ENCODE peak calls at places on chromosomes 4 and X, in six cellular contexts. One of them, this sample, is unnamed.

GRCh38 chr4:158814636-158815035 is 45.8 kb downstream of the FNIP2 start:
- DNase-seq in IMR-90: peak
- DNase-seq in H9: no peak
- DNase-seq in mesenchymal stem cell: no peak
- DNase-seq in neuronal stem cell: no peak
- DNase-seq in H1: no peak
- DNase-seq in this sample: no peak

GRCh38 chr4:40843696-40844095 is 93.9 kb downstream of the NSUN7 start:
- DNase-seq in IMR-90: no peak
- DNase-seq in H9: peak
- DNase-seq in mesenchymal stem cell: no peak
- DNase-seq in neuronal stem cell: no peak
- DNase-seq in H1: no peak
- DNase-seq in this sample: peak

GRCh38 chrX:44876076-44876475 is 3.1 kb downstream of the KDM6A start:
- DNase-seq in IMR-90: peak
- DNase-seq in H9: no peak
- DNase-seq in mesenchymal stem cell: no peak
- DNase-seq in neuronal stem cell: no peak
- DNase-seq in H1: no peak
- DNase-seq in this sample: no peak

GRCh38 chr4:107719211-107719926 is 665 bp downstream of the PAPSS1 start:
- DNase-seq in IMR-90: peak
- DNase-seq in H9: peak
- DNase-seq in mesenchymal stem cell: peak
- DNase-seq in neuronal stem cell: no peak
- DNase-seq in H1: no peak
- DNase-seq in this sample: peak

GRCh38 chr4:140223056-140223810 is 69.2 kb upstream of the MAML3 start:
- DNase-seq in IMR-90: peak
- DNase-seq in H9: no peak
- DNase-seq in mesenchymal stem cell: peak
- DNase-seq in neuronal stem cell: no peak
- DNase-seq in H1: no peak
- DNase-seq in this sample: no peak

GRCh38 chr4:151990201-151990600 is 229.4 kb upstream of the GATB start:
- DNase-seq in IMR-90: peak
- DNase-seq in H9: no peak
- DNase-seq in mesenchymal stem cell: no peak
- DNase-seq in neuronal stem cell: no peak
- DNase-seq in H1: no peak
- DNase-seq in this sample: peak

GRCh38 chrX:40106677-40107290 is 9.0 kb upstream of the BCOR start:
- DNase-seq in IMR-90: no peak
- DNase-seq in H9: peak
- DNase-seq in mesenchymal stem cell: peak
- DNase-seq in neuronal stem cell: no peak
- DNase-seq in H1: no peak
- DNase-seq in this sample: peak

GRCh38 chr4:7842384-7843279 is 97.0 kb downstream of the AFAP1 start:
- DNase-seq in IMR-90: peak
- DNase-seq in H9: no peak
- DNase-seq in mesenchymal stem cell: peak
- DNase-seq in neuronal stem cell: no peak
- DNase-seq in H1: no peak
- DNase-seq in this sample: peak

GRCh38 chrX:46561931-46562721 is 11.4 kb upstream of the CHST7 start:
- DNase-seq in IMR-90: no peak
- DNase-seq in H9: no peak
- DNase-seq in mesenchymal stem cell: no peak
- DNase-seq in neuronal stem cell: no peak
- DNase-seq in H1: no peak
- DNase-seq in this sample: no peak

GRCh38 chr4:76002176-76002575 is 5.1 kb downstream of the CXCL9 start:
- DNase-seq in IMR-90: peak
- DNase-seq in H9: no peak
- DNase-seq in mesenchymal stem cell: no peak
- DNase-seq in neuronal stem cell: no peak
- DNase-seq in H1: no peak
- DNase-seq in this sample: no peak

GRCh38 chr4:109065006-109065405 is 237.5 kb downstream of the COL25A1 start:
- DNase-seq in IMR-90: no peak
- DNase-seq in H9: no peak
- DNase-seq in mesenchymal stem cell: no peak
- DNase-seq in neuronal stem cell: no peak
- DNase-seq in H1: no peak
- DNase-seq in this sample: no peak

GRCh38 chr4:100742045-100742444 is 224.2 kb upstream of the EMCN start:
- DNase-seq in IMR-90: peak
- DNase-seq in H9: no peak
- DNase-seq in mesenchymal stem cell: peak
- DNase-seq in neuronal stem cell: no peak
- DNase-seq in H1: no peak
- DNase-seq in this sample: peak

GRCh38 chr4:54066718-54067129 is 2.3 kb upstream of the CHIC2 start:
- DNase-seq in IMR-90: no peak
- DNase-seq in H9: no peak
- DNase-seq in mesenchymal stem cell: no peak
- DNase-seq in neuronal stem cell: no peak
- DNase-seq in H1: no peak
- DNase-seq in this sample: peak

GRCh38 chr4:48340276-48340904 is 939 bp upstream of the SLAIN2 start:
- DNase-seq in IMR-90: peak
- DNase-seq in H9: no peak
- DNase-seq in mesenchymal stem cell: peak
- DNase-seq in neuronal stem cell: peak
- DNase-seq in H1: no peak
- DNase-seq in this sample: peak

GRCh38 chr4:159271857-159272256 is 169.0 kb downstream of the RAPGEF2 start:
- DNase-seq in IMR-90: no peak
- DNase-seq in H9: no peak
- DNase-seq in mesenchymal stem cell: no peak
- DNase-seq in neuronal stem cell: no peak
- DNase-seq in H1: no peak
- DNase-seq in this sample: no peak

GRCh38 chr4:150960079-150960478 is 55.0 kb downstream of the LRBA start:
- DNase-seq in IMR-90: peak
- DNase-seq in H9: no peak
- DNase-seq in mesenchymal stem cell: peak
- DNase-seq in neuronal stem cell: no peak
- DNase-seq in H1: no peak
- DNase-seq in this sample: peak

GRCh38 chrX:101022020-101022419 is 29.9 kb downstream of the TRMT2B start:
- DNase-seq in IMR-90: no peak
- DNase-seq in H9: no peak
- DNase-seq in mesenchymal stem cell: no peak
- DNase-seq in neuronal stem cell: no peak
- DNase-seq in H1: no peak
- DNase-seq in this sample: no peak

GRCh38 chr4:5472166-5472565 is 236.2 kb downstream of the EVC2 start:
- DNase-seq in IMR-90: no peak
- DNase-seq in H9: no peak
- DNase-seq in mesenchymal stem cell: no peak
- DNase-seq in neuronal stem cell: no peak
- DNase-seq in H1: no peak
- DNase-seq in this sample: no peak

GRCh38 chr4:151674804-151675290 is 86.0 kb downstream of the GATB start:
- DNase-seq in IMR-90: no peak
- DNase-seq in H9: peak
- DNase-seq in mesenchymal stem cell: peak
- DNase-seq in neuronal stem cell: no peak
- DNase-seq in H1: peak
- DNase-seq in this sample: peak

GRCh38 chr4:188624370-188624769 is 485.1 kb downstream of the TRIML1 start:
- DNase-seq in IMR-90: no peak
- DNase-seq in H9: no peak
- DNase-seq in mesenchymal stem cell: no peak
- DNase-seq in neuronal stem cell: no peak
- DNase-seq in H1: no peak
- DNase-seq in this sample: no peak

GRCh38 chr4:8019396-8020365 is 80.0 kb upstream of the AFAP1 start:
- DNase-seq in IMR-90: no peak
- DNase-seq in H9: no peak
- DNase-seq in mesenchymal stem cell: no peak
- DNase-seq in neuronal stem cell: no peak
- DNase-seq in H1: no peak
- DNase-seq in this sample: peak

GRCh38 chr4:182644326-182645050 is 272.7 kb downstream of the DCTD start:
- DNase-seq in IMR-90: peak
- DNase-seq in H9: no peak
- DNase-seq in mesenchymal stem cell: no peak
- DNase-seq in neuronal stem cell: no peak
- DNase-seq in H1: no peak
- DNase-seq in this sample: no peak

GRCh38 chr4:158906073-158906472 is 137.2 kb downstream of the FNIP2 start:
- DNase-seq in IMR-90: no peak
- DNase-seq in H9: no peak
- DNase-seq in mesenchymal stem cell: no peak
- DNase-seq in neuronal stem cell: no peak
- DNase-seq in H1: no peak
- DNase-seq in this sample: no peak

GRCh38 chr4:54077812-54078211 is 13.4 kb upstream of the CHIC2 start:
- DNase-seq in IMR-90: peak
- DNase-seq in H9: no peak
- DNase-seq in mesenchymal stem cell: no peak
- DNase-seq in neuronal stem cell: no peak
- DNase-seq in H1: no peak
- DNase-seq in this sample: no peak

GRCh38 chrX:77003956-77004355 is 443.2 kb upstream of the FGF16 start:
- DNase-seq in IMR-90: no peak
- DNase-seq in H9: no peak
- DNase-seq in mesenchymal stem cell: no peak
- DNase-seq in neuronal stem cell: no peak
- DNase-seq in H1: no peak
- DNase-seq in this sample: no peak

GRCh38 chr4:95508421-95508820 is 40.4 kb downstream of the UNC5C start:
- DNase-seq in IMR-90: peak
- DNase-seq in H9: no peak
- DNase-seq in mesenchymal stem cell: peak
- DNase-seq in neuronal stem cell: no peak
- DNase-seq in H1: no peak
- DNase-seq in this sample: no peak

DNA sequence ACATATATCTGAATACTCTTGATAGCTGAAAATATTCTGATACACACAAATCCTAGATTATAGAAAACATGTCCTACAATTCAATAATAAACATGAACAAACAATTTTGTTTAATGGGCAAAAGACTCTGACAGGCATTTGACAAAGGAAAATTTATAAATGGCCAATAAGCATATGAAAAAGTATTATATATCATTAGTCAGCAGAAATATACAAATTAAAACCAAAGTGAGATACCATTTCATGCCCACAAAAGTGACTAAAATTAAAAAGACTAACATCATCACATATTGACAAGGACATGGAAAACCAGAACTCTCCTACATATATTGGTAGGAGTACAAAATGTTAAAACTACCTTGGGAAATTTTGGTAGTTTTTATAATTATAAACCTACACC is 2.7 kb upstream of the MAPK10 start:
- DNase-seq in IMR-90: no peak
- DNase-seq in H9: no peak
- DNase-seq in mesenchymal stem cell: no peak
- DNase-seq in neuronal stem cell: no peak
- DNase-seq in H1: no peak
- DNase-seq in this sample: no peak
- H3K4me2 ChIP-seq in IMR-90: no peak
- H3K4me2 ChIP-seq in H9: no peak
- H3K4me2 ChIP-seq in mesenchymal stem cell: no peak
- H3K4me2 ChIP-seq in neuronal stem cell: no peak
- H3K4me2 ChIP-seq in H1: no peak
- H3K4me2 ChIP-seq in this sample: no peak

DNA sequence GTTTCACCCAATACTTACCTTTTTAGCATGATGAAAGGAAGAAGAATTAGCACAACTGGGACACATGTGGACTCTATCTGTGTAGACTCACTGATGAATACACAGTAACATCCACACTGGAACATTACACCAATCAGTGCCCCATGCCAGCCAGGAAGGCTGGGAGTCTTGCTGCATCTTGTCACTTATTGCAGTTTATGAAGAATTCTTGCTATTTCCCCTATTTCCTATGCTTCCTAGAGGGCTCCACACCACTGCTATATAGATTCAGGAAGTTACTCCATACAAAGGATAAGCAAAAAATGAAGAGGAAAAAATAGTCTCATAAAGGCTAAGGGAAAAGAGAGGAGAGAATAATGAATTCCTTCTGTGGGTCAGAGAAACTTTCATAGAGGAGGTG is 201.0 kb downstream of the CAMK2D start:
- DNase-seq in IMR-90: no peak
- DNase-seq in H9: no peak
- DNase-seq in mesenchymal stem cell: no peak
- DNase-seq in neuronal stem cell: no peak
- DNase-seq in H1: no peak
- DNase-seq in this sample: no peak
- H2BK120ac ChIP-seq in IMR-90: peak
- H2BK120ac ChIP-seq in H9: no peak
- H2BK120ac ChIP-seq in mesenchymal stem cell: no peak
- H2BK120ac ChIP-seq in neuronal stem cell: no peak
- H2BK120ac ChIP-seq in H1: no peak
- H2BK120ac ChIP-seq in this sample: no peak

DNA sequence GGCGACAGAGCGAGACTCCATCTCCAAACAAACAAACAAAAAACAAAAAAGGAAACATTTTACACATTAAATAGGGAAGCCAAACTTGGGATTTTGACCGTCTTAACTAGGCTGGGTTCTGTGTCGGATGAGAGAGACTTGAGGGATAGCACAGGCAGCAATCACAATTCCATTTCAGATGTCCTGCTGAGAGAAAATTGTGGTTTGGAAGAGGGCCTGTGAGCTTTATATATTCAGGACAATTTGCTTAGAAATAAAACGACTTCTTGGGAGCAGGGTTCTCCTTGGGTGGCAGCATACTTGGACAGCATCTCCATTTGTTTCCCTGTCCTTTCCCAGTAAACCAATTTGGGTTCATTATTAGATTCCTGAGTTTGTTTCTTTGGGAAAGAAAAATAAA is 80.7 kb upstream of the EGFL6 start:
- DNase-seq in IMR-90: no peak
- DNase-seq in H9: no peak
- DNase-seq in mesenchymal stem cell: no peak
- DNase-seq in neuronal stem cell: no peak
- DNase-seq in H1: no peak
- DNase-seq in this sample: no peak
- H3K9ac ChIP-seq in IMR-90: no peak
- H3K9ac ChIP-seq in H9: no peak
- H3K9ac ChIP-seq in mesenchymal stem cell: peak
- H3K9ac ChIP-seq in neuronal stem cell: no peak
- H3K9ac ChIP-seq in H1: no peak
- H3K9ac ChIP-seq in this sample: no peak

DNA sequence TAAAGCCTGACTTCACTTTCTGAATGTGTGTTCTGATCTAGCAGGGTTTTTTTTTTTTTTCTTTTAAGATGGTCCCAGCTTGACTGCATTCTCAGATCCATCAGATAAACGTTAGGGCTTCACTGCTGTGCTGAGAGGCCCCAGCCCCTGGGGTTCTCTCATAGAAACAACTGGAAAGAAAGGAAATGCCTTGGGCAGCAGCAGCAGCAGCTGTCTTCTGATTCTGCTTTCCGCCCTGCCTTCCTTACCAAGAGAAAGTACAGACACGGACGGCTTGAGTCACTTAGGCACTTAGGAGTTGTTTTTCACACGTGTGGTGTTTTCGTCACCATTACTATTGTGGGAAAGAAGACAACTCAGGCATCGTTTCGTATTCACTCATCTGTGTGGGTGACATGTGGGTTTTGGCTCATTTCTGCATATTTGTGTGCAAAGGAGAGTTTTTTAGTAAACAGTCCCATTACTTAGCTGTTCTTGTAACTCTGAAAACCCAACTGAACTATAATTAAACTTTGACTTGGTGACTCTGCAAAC is 172.0 kb downstream of the PTTG2 start:
- DNase-seq in IMR-90: peak
- DNase-seq in H9: no peak
- DNase-seq in mesenchymal stem cell: peak
- DNase-seq in neuronal stem cell: no peak
- DNase-seq in H1: no peak
- DNase-seq in this sample: peak
- H3K4me2 ChIP-seq in IMR-90: peak
- H3K4me2 ChIP-seq in H9: no peak
- H3K4me2 ChIP-seq in mesenchymal stem cell: no peak
- H3K4me2 ChIP-seq in neuronal stem cell: no peak
- H3K4me2 ChIP-seq in H1: no peak
- H3K4me2 ChIP-seq in this sample: no peak